ENCODE peak calls at places on chromosomes 16 and 17, in four cellular contexts. K is cardiac muscle cell, F is GM03348, Q is caudate nucleus. B is an unnamed sample.

GRCh38 chr16:14186007-14186953 is 115.2 kb downstream of the MRTFB start:
- DNase-seq in K (peak; percentile 77), F (peak; percentile 58), Q (peak; percentile 43), B (no peak)

GRCh38 chr17:63550816-63551639 is 751 bp downstream of the DCAF7 start:
- DNase-seq in K (peak; percentile 80), F (peak; percentile 21), Q (no peak), B (no peak)

GRCh38 chr17:60141111-60142018 is 8.4 kb upstream of the CA4 start:
- DNase-seq in K (peak; percentile 34), F (no peak), Q (no peak), B (no peak)

GRCh38 chr17:49527927-49528651 is 33.0 kb downstream of the NGFR start:
- DNase-seq in K (no peak), F (no peak), Q (no peak), B (peak; percentile 67)

GRCh38 chr17:72747416-72747815 is 345.1 kb downstream of the SLC39A11 start:
- DNase-seq in K (no peak), F (no peak), Q (no peak), B (no peak)

GRCh38 chr17:2343421-2343820 is 6.1 kb downstream of the SGSM2 start:
- DNase-seq in K (no peak), F (no peak), Q (no peak), B (no peak)

GRCh38 chr16:69613283-69614154 is 47.8 kb downstream of the NFAT5 start:
- DNase-seq in K (no peak), F (no peak), Q (no peak), B (no peak)

GRCh38 chr16:82629441-82630027 is 2.8 kb downstream of the CDH13 start:
- DNase-seq in K (no peak), F (peak; percentile 78), Q (no peak), B (no peak)

B was measured in type B pancreatic cell.